ENCODE peak calls at places on chromosomes 11 and 22, in four cellular contexts. S is CD4-positive, CD25-positive, alpha-beta regulatory T cell; W is BJ; D is lower lobe of right lung. X is an unnamed sample.

GRCh38 chr11:117064275-117064674 is 34.0 kb downstream of the SIK3 start:
- DNase-seq in S (no peak), W (no peak), D (no peak), X (peak)

GRCh38 chr11:43806976-43807375 is 73.7 kb upstream of the ALKBH3 start:
- DNase-seq in S (no peak), W (no peak), D (no peak), X (no peak)

GRCh38 chr11:2084721-2085120 is 54.5 kb downstream of the IGF2 start:
- DNase-seq in S (no peak), W (no peak), D (no peak), X (no peak)

GRCh38 chr11:70505761-70506657 is 107.7 kb downstream of the CTTN start:
- DNase-seq in S (no peak), W (no peak), D (peak), X (no peak)

GRCh38 chr11:67432655-67433349 is 4.5 kb downstream of the RPS6KB2 start:
- DNase-seq in S (no peak), W (no peak), D (no peak), X (no peak)

GRCh38 chr11:106442032-106442431 is 364.6 kb downstream of the AASDHPPT start:
- DNase-seq in S (no peak), W (no peak), D (no peak), X (no peak)

GRCh38 chr11:113384551-113384950 is 3.0 kb upstream of the ANKK1 start:
- DNase-seq in S (no peak), W (peak), D (no peak), X (peak)

GRCh38 chr22:23102002-23102655 is 31.8 kb downstream of the GNAZ start:
- DNase-seq in S (no peak), W (no peak), D (no peak), X (no peak)

GRCh38 chr11:27089746-27090145 is 49.1 kb downstream of the BBOX1 start:
- DNase-seq in S (no peak), W (no peak), D (no peak), X (no peak)

GRCh38 chr22:42397332-42398246 is 34.6 kb downstream of the NFAM1 start:
- DNase-seq in S (no peak), W (no peak), D (peak), X (no peak)

GRCh38 chr22:33324228-33324627 is 266.0 kb upstream of the SYN3 start:
- DNase-seq in S (no peak), W (no peak), D (no peak), X (no peak)

GRCh38 chr11:46330887-46331652 is 16.2 kb upstream of the DGKZ start:
- DNase-seq in S (no peak), W (no peak), D (no peak), X (no peak)

GRCh38 chr11:65382804-65383368 is 440 bp upstream of the SLC25A45 start:
- DNase-seq in S (no peak), W (no peak), D (peak), X (no peak)

GRCh38 chr11:19444231-19444630 is 203.5 kb upstream of the E2F8 start:
- DNase-seq in S (no peak), W (no peak), D (no peak), X (peak)

GRCh38 chr11:96607890-96608558 is 218.2 kb downstream of the JRKL start:
- DNase-seq in S (no peak), W (no peak), D (no peak), X (peak)

GRCh38 chr22:39721456-39722325 is 151.1 kb downstream of the CACNA1I start:
- DNase-seq in S (no peak), W (no peak), D (no peak), X (no peak)

GRCh38 chr22:36029406-36029755 is 757 bp upstream of the RBFOX2 start:
- DNase-seq in S (no peak), W (no peak), D (no peak), X (no peak)

GRCh38 chr11:57890521-57890920 is 128.9 kb downstream of the CTNND1 start:
- DNase-seq in S (no peak), W (no peak), D (no peak), X (no peak)

GRCh38 chr11:124895471-124895971 is 2.1 kb downstream of the ROBO4 start:
- DNase-seq in S (no peak), W (no peak), D (no peak), X (no peak)

GRCh38 chr11:124896071-124896750 is 1.5 kb downstream of the ROBO4 start:
- DNase-seq in S (no peak), W (no peak), D (no peak), X (no peak)

GRCh38 chr11:124898711-124899110 is 1.0 kb upstream of the ROBO4 start:
- DNase-seq in S (no peak), W (no peak), D (no peak), X (peak)

GRCh38 chr11:124897681-124898680 is at the start of gene ROBO4:
- DNase-seq in S (no peak), W (peak), D (no peak), X (peak)

DNA sequence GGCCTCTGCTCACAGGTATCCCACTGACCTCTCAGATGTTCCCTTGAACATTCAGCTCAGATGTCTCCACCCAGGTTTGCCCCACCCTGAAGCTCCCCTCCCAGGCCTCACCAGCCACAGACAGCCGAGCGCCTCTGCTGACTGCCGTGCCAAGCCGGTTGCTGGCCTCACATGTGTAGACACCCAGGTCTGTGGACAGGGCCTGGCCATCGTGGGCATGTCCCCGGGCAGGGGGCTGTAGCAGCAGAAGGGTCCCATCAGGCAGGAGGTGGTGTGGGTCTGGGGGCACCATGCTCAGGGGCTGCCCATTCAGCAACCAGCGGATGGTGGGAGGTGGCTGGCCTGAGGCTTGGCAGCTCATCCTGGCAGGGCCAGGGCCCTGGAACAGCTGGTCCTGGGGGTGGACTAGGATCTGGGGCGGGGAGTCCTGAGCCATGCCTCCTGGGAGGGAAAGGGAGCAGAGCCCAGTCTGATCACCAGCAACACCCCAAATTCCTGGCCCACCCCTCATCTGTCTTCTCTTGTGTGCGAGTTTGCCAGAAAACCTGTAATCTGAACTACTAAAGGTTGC is 759 bp downstream of the ROBO4 start:
- DNase-seq in S (no peak), W (no peak), D (no peak), X (no peak)
- H3K4me3 ChIP-seq in S (no peak), W (no peak), D (peak), X (no peak)

GRCh38 chr11:118560806-118561205 is 4.9 kb downstream of the IFT46 start:
- DNase-seq in S (no peak), W (no peak), D (no peak), X (no peak)

GRCh38 chr11:118569670-118570069 is 2.5 kb upstream of the ARCN1 start:
- DNase-seq in S (no peak), W (no peak), D (no peak), X (no peak)

GRCh38 chr11:118570787-118571186 is 1.4 kb upstream of the ARCN1 start:
- DNase-seq in S (no peak), W (no peak), D (no peak), X (no peak)

GRCh38 chr11:118565062-118565461 is 669 bp downstream of the IFT46 start:
- DNase-seq in S (no peak), W (no peak), D (no peak), X (peak)
- H3K4me3 ChIP-seq in S (peak), W (peak), D (peak), X (peak)

DNA sequence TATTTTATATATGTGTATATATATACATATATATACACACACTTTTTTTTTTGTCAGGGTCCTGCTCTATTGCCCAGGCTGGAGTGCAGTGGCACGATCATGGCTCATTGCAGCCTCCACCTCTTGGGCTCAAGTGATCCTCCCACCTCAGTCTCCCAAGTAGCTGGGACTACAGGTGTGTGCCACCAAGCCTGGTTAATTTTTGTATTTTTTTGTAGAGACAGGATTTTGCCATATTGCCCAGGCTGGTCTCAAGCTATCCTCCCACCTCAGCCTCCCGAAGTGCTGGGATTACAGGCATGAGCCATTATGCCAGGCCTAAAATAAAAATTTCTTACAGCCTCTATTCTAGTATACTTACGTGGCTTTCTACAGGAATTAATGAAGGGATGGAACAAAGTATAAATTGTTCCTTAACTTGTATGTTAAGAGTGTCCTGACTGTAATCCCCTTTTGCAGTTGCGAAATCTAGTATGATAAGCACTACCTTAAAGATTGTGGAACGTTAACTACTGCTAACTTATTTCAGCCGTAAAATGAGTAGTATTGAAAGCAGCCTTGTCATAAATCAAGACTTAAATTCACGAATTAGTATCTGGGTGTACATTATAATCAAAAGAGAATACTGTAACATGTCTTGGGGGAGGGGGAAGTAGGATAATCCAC is 2.1 kb downstream of the TRAF6 start:
- DNase-seq in S (no peak), W (no peak), D (no peak), X (no peak)
- H3K4me3 ChIP-seq in S (peak), W (peak), D (peak), X (peak)

GRCh38 chr11:16925495-16926065 is 88.6 kb downstream of the PLEKHA7 start:
- DNase-seq in S (no peak), W (no peak), D (peak), X (peak)
- H3K4me3 ChIP-seq in S (no peak), W (peak), D (peak), X (peak)

DNA sequence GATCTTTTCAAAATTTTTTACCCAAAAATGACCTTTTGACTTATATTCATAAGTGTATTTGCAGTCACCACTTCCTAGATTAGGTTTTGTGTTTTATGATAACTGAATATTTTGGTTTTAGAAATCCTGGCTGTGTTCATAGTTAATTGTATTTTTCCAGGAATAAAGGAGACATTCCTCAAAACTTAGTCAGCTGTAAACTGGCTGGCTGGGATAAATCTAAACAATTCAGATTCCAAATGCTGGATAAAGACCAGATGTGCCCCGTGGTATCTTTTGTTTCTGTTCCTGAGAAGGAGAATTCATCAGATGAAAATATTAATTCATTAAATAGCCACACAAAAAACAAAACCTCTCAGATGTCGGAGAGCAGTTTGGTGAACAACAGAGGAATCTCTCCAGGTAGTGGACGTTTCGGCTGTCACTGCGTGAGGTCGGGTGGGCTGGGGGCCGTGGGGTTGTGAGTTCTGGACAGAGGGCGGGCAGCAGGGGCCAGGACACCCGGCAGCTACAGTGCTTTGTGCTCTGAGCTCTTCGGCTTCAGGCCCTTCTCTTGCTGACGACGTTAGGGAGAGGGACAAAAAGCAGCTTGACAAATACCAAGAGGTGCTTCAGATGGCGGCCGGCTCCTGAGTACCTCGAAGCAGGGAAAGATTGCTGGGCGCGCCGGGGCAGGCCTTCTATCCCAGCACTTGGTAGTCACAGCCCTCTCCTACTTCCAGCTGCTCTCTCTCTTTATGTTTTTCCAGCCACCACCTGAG is 24.6 kb downstream of the MOV10L1 start:
- DNase-seq in S (no peak), W (peak), D (peak), X (peak)
- H3K4me3 ChIP-seq in S (no peak), W (peak), D (peak), X (peak)

DNA sequence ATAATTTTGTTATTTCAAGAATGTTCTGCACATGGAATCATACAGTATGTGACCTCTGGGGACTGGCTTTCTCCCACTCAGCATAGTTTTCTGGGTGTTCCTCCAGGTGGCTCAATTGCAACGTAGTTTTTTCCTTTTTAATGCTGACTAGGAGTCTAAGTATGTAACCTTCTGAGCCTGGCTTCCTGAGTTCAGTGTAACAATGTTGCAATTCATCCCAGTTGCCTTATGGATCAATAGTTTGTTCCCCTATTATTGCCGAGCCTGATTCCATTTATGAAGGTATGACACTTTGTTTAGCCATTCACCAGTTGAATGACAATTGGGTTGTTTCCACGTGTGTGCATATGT is 128.3 kb downstream of the CRYBB2 start:
- DNase-seq in S (no peak), W (no peak), D (no peak), X (peak)
- H3K4me3 ChIP-seq in S (no peak), W (no peak), D (no peak), X (no peak)

GRCh38 chr22:31491218-31491962 is 1.7 kb upstream of the EIF4ENIF1 start:
- DNase-seq in S (no peak), W (no peak), D (no peak), X (no peak)
- H3K4me3 ChIP-seq in S (peak), W (no peak), D (peak), X (peak)

DNA sequence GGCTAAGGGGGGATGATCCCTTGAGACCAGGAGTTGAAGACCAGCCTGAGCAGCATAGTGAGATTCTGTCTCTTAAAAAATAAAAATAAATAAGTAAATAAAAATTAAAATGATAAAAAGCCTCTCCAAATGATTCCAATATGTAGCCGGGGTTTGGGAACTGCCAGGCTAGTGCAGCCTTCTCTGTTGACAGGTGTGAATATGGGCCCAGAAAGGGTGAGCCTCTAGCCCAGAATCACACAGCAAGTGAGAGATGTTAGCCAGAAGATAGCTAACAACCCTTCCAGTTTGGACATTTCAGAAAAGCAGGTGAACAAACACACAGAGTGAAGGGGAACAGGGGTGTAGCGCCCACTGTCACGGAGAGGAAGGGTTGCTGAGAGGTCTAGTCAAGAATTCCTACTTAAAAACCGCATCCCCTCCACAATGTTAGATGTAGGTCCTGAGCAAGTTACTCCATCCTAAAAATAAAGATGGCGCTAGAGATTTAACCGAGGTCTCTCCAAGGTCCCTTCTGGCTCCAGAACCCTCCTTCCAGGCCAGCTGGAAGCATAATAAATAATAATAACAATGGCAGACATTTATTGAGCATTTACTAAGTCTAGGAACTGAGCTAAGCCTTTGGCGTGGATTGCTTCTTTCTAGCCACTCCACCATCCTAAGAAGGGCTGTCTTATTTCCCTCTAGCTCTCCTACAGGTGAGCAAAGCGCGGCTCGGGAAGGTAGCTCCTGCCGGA is 51.6 kb downstream of the CYTH4 start:
- DNase-seq in S (no peak), W (no peak), D (no peak), X (no peak)
- H3K4me3 ChIP-seq in S (no peak), W (no peak), D (no peak), X (no peak)

GRCh38 chr11:3160252-3161031 is 4.7 kb downstream of the OSBPL5 start:
- DNase-seq in S (no peak), W (peak), D (peak), X (peak)

GRCh38 chr11:3158131-3158591 is 6.9 kb downstream of the OSBPL5 start:
- DNase-seq in S (no peak), W (no peak), D (peak), X (no peak)

GRCh38 chr11:3158821-3159220 is 6.3 kb downstream of the OSBPL5 start:
- DNase-seq in S (no peak), W (no peak), D (peak), X (no peak)

GRCh38 chr11:3161309-3161708 is 3.8 kb downstream of the OSBPL5 start:
- DNase-seq in S (no peak), W (no peak), D (peak), X (no peak)

DNA sequence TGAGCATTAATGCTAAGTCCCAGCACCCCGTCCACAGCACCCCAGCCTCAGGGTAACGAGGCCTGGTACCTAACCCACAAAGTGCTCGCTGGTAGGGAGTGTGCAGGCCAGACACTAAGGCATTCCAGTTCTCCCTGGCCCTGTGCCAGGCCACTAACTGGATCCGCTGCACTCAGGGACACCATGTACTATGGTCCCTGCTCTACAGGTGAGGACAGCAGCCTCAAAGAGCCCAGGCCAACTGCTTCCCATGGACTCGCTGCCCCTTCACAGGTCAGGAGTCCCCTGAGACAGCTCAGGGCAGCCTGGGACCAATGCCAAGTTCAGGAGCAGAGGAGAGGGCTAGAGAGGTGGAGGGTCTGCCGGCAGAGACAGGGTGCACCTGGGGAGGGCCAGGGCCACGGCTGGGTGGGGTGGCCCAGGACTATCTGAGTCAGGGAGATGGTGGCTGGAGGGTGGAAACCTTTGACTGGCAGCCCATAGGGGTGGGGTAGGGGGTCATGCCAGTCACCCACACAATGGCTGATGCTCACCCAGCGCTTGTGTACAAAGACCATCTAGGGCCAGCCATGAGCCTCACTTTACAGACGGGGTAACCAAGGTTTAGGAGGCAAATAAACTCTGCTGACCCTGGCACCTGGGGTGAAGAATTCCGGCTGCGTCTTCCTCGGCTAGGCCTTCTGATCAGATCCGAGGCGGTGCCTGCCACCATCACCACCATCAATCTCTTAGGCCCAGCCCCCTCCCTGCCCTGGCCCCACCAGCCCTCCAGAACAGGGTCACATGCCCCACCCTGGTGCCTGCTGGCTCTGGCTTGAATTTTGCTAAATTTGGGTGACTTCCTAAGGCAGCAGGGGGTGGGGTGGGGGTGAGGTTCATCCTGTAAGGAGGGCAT is 5.6 kb downstream of the OSBPL5 start:
- DNase-seq in S (no peak), W (no peak), D (peak), X (peak)
- H3K4me3 ChIP-seq in S (no peak), W (peak), D (peak), X (peak)

X was measured in fibroblast of pulmonary artery.